ENCODE peak calls at places on chromosomes 16 and 17, in five cellular contexts. X, V, A, I and B are unnamed samples.

GRCh38 chr17:8244768-8245167 is 3.1 kb downstream of the CTC1 start:
- DNase-seq in X (no peak), V (no peak), A (no peak), I (no peak), B (no peak)

GRCh38 chr17:17818088-17818526 is 18.7 kb downstream of the SREBF1 start:
- DNase-seq in X (no peak), V (no peak), A (no peak), I (no peak), B (no peak)

GRCh38 chr17:46159686-46160085 is 33.5 kb downstream of the KANSL1 start:
- DNase-seq in X (no peak), V (no peak), A (no peak), I (no peak), B (no peak)

GRCh38 chr17:28533091-28533670 is 19.2 kb downstream of the UNC119 start:
- DNase-seq in X (no peak), V (no peak), A (no peak), I (no peak), B (no peak)

GRCh38 chr17:75769536-75769935 is 4.5 kb upstream of the GALK1 start:
- DNase-seq in X (no peak), V (peak), A (no peak), I (peak), B (no peak)

GRCh38 chr16:31356566-31357323 is 1.8 kb downstream of the ITGAX start:
- DNase-seq in X (no peak), V (no peak), A (no peak), I (peak), B (no peak)

GRCh38 chr17:63113167-63113566 is 147.1 kb downstream of the TANC2 start:
- DNase-seq in X (no peak), V (no peak), A (no peak), I (no peak), B (no peak)

GRCh38 chr17:4375039-4375748 is 8.7 kb upstream of the UBE2G1 start:
- DNase-seq in X (no peak), V (no peak), A (no peak), I (no peak), B (no peak)

GRCh38 chr16:1656808-1657617 is 21.1 kb upstream of the JPT2 start:
- DNase-seq in X (no peak), V (no peak), A (no peak), I (peak), B (no peak)

GRCh38 chr17:76736349-76737081 is 616 bp downstream of the SRSF2 start:
- DNase-seq in X (peak), V (peak), A (peak), I (peak), B (no peak)

GRCh38 chr16:7515543-7515942 is 182.9 kb downstream of the RBFOX1 start:
- DNase-seq in X (no peak), V (no peak), A (no peak), I (no peak), B (no peak)